ENCODE peak calls at places on chromosomes 1 and 21, in seven cellular contexts. Q is A549; I is activated CD4-positive, alpha-beta T cell treated with anti-CD3 and anti-CD28 coated beads, Interleukin-2, amount 50 U/mL, for 1 hour; W is HTR-8/SVneo; R is right lobe of liver; L is psoas muscle; P is activated CD8-positive, alpha-beta memory T cell treated with anti-CD3 and anti-CD28 coated beads for 48 hours. A is an unnamed sample.

GRCh38 chr1:1815606-1816281 is 37.5 kb upstream of the NADK start:
- DNase-seq in P (no peak), L (no peak), Q (no peak), W (no peak), R (no peak), I (no peak), A (no peak)

GRCh38 chr1:37471345-37472231 is 2.8 kb upstream of the ZC3H12A start:
- DNase-seq in P (no peak), Q (peak), W (peak), R (peak), L (peak), I (no peak), A (no peak)

GRCh38 chr1:160973491-160973890 is 18.9 kb upstream of the ITLN2 start:
- DNase-seq in L (no peak), I (no peak), Q (no peak), W (no peak), R (no peak), P (no peak), A (no peak)

GRCh38 chr21:21813934-21814333 is 815.7 kb downstream of the NCAM2 start:
- DNase-seq in L (no peak), Q (no peak), R (no peak), P (no peak), I (no peak), W (no peak), A (no peak)

GRCh38 chr1:63000508-63000907 is 216.6 kb downstream of the ATG4C start:
- DNase-seq in I (no peak), W (no peak), P (no peak), Q (no peak), L (no peak), R (no peak), A (no peak)

GRCh38 chr1:67889940-67890567 is 56.8 kb upstream of the GNG12 start:
- DNase-seq in R (no peak), L (no peak), Q (peak), I (no peak), P (no peak), W (peak), A (no peak)

GRCh38 chr1:5551274-5551966 is 440.8 kb downstream of the NPHP4 start:
- DNase-seq in L (no peak), R (no peak), P (no peak), Q (no peak), W (no peak), I (no peak), A (no peak)

GRCh38 chr1:161088587-161089110 is 709 bp downstream of the NECTIN4 start:
- DNase-seq in Q (no peak), P (no peak), I (no peak), W (no peak), L (no peak), R (no peak), A (no peak)

A was measured in mesothelial cell of epicardium.